ENCODE peak calls at places on chromosomes 5 and 9, in nine cellular contexts. P is tibial nerve, O is AG10803, T is breast epithelium, H is heart right ventricle, Z is Peyer's patch, G is endothelial cell, E is A549, Y is HCT116. U is an unnamed sample.

GRCh38 chr5:68424799-68425537 is 209.4 kb downstream of the PIK3R1 start:
- DNase-seq in T (no peak), P (no peak), Z (no peak), O (peak), G (no peak), H (no peak), E (no peak), Y (peak), U (no peak)

GRCh38 chr9:133591985-133592384 is 17.2 kb downstream of the FAM163B start:
- DNase-seq in O (no peak), P (no peak), E (no peak), Y (no peak), H (no peak), G (no peak), Z (no peak), T (no peak), U (no peak)

GRCh38 chr9:86079421-86080111 is 19.8 kb downstream of the GOLM1 start:
- DNase-seq in Y (no peak), T (no peak), Z (no peak), G (no peak), O (peak), H (no peak), P (no peak), E (peak), U (no peak)

GRCh38 chr5:12526113-12526512 is 621.9 kb upstream of the CTNND2 start:
- DNase-seq in E (no peak), H (no peak), G (no peak), Z (no peak), Y (no peak), P (no peak), O (no peak), T (no peak), U (no peak)

GRCh38 chr9:113221800-113222481 is 597 bp downstream of the SLC31A1 start:
- DNase-seq in P (no peak), H (no peak), E (no peak), O (no peak), G (no peak), Z (no peak), T (no peak), Y (no peak), U (no peak)

GRCh38 chr9:133528001-133528886 is 3.5 kb upstream of the MYMK start:
- DNase-seq in Y (no peak), Z (no peak), P (no peak), H (no peak), T (no peak), E (no peak), G (no peak), O (no peak), U (no peak)

GRCh38 chr9:93267091-93267541 is 83.2 kb downstream of the WNK2 start:
- DNase-seq in H (no peak), T (peak), E (no peak), P (no peak), O (no peak), Y (no peak), G (no peak), Z (peak), U (no peak)

GRCh38 chr5:144276034-144276822 is 105.6 kb downstream of the KCTD16 start:
- DNase-seq in H (no peak), P (no peak), G (no peak), Y (no peak), T (no peak), Z (no peak), E (no peak), O (peak), U (no peak)

GRCh38 chr9:78871086-78871451 is 574.1 kb downstream of the PSAT1 start:
- DNase-seq in P (no peak), O (no peak), Y (no peak), Z (no peak), T (no peak), G (no peak), H (no peak), E (peak), U (no peak)

GRCh38 chr5:505946-506555 is 18.2 kb downstream of the SLC9A3 start:
- DNase-seq in T (no peak), Y (no peak), G (no peak), E (no peak), P (no peak), Z (peak), O (no peak), H (no peak), U (no peak)

GRCh38 chr5:79663212-79663611 is 26.4 kb upstream of the CMYA5 start:
- DNase-seq in Z (no peak), E (no peak), P (no peak), O (no peak), Y (no peak), G (no peak), H (no peak), T (no peak), U (no peak)

GRCh38 chr5:52007230-52007858 is 624.1 kb downstream of the ISL1 start:
- DNase-seq in Y (peak), P (no peak), G (peak), O (peak), Z (no peak), E (peak), T (no peak), H (peak), U (no peak)

GRCh38 chr9:93138171-93138764 is 4.2 kb upstream of the NINJ1 start:
- DNase-seq in H (no peak), E (no peak), T (no peak), Z (no peak), P (no peak), O (no peak), G (no peak), Y (no peak), U (no peak)

GRCh38 chr5:22541037-22541436 is 312.1 kb downstream of the CDH12 start:
- DNase-seq in G (no peak), T (no peak), Y (no peak), P (no peak), H (no peak), E (no peak), Z (no peak), O (no peak), U (no peak)

GRCh38 chr9:88322906-88323566 is 65.2 kb upstream of the SPIN1 start:
- DNase-seq in O (peak), G (no peak), P (no peak), Y (no peak), E (no peak), Z (no peak), H (peak), T (no peak), U (no peak)

GRCh38 chr9:14438232-14438966 is 124.5 kb upstream of the NFIB start:
- DNase-seq in G (no peak), E (no peak), Y (no peak), P (no peak), Z (no peak), H (no peak), O (no peak), T (no peak), U (no peak)

GRCh38 chr5:89128930-89129625 is 246.1 kb upstream of the MEF2C start:
- DNase-seq in H (no peak), Z (no peak), P (no peak), T (no peak), Y (no peak), G (no peak), O (no peak), E (no peak), U (no peak)

GRCh38 chr5:39394946-39395345 is 29.8 kb downstream of the DAB2 start:
- DNase-seq in T (no peak), G (no peak), Y (no peak), P (no peak), O (peak), E (no peak), H (no peak), Z (no peak), U (no peak)

GRCh38 chr5:43631182-43631910 is 28.4 kb downstream of the NNT start:
- DNase-seq in H (peak), Y (peak), E (peak), Z (peak), G (peak), P (peak), O (peak), T (no peak), U (no peak)

GRCh38 chr5:176810687-176811501 is 535 bp downstream of the UNC5A start:
- DNase-seq in T (no peak), G (no peak), P (no peak), H (no peak), Y (no peak), Z (no peak), O (peak), E (no peak), U (no peak)

GRCh38 chr9:105193560-105193959 is 50.9 kb upstream of the SLC44A1 start:
- DNase-seq in P (no peak), E (no peak), Y (no peak), O (no peak), T (no peak), G (no peak), Z (no peak), H (no peak), U (no peak)

GRCh38 chr9:95409650-95410426 is 92.3 kb upstream of the FANCC start:
- DNase-seq in H (no peak), E (peak), Y (peak), G (no peak), P (peak), O (peak), T (no peak), Z (no peak), U (no peak)

GRCh38 chr9:93664549-93665120 is 88.3 kb downstream of the PHF2 start:
- DNase-seq in P (no peak), T (no peak), Z (peak), Y (no peak), E (no peak), G (no peak), H (no peak), O (no peak), U (no peak)

DNA sequence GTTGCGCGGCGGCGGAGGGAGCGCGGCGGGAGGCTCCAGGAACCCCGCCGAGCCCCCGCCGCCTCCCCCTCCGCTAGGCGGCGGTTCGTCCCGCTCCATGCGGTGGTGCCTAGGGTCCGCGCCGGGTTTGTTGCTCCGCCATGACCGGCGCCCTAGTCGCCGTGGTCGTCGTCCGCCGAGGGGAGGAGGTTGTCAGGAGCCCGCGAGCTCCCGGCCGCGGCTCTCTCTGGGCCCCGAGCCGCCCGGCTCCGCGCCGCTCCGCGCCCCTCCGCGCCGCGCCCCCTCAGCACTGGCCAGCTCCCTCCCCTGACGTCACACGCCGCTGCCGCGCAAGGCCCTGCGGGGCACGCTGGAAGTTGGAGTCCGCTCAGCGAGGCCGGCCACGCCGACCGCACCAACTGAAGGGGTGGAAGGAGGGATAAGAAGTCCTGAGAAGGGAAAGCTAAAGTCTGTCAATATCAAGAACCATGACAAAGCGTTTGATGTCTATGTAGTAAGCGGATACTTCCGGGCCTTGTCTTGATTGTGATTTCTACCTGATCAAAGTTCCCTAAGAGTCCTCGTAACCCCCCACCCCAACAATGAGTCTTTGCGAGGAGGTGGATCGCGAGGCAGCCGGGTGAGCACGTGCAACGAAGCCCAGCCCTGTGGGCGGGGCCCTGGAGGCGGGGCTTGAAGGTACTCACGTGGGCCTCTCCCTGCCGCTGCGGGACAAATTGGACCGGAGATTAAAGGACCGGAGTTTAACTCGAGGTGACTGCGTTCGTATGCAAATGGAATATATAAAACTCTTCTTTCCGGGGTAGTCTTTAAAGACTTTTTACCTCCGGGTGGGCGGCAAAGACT is at the start of gene NR6A1:
- DNase-seq in O (peak), Z (peak), E (peak), T (peak), G (peak), Y (peak), P (peak), H (peak), U (peak)
- TF ChIP-seq CTCF in O (no peak), Z (no peak), E (peak), T (no peak), G (peak), Y (peak), P (peak), H (peak), U (no peak)

DNA sequence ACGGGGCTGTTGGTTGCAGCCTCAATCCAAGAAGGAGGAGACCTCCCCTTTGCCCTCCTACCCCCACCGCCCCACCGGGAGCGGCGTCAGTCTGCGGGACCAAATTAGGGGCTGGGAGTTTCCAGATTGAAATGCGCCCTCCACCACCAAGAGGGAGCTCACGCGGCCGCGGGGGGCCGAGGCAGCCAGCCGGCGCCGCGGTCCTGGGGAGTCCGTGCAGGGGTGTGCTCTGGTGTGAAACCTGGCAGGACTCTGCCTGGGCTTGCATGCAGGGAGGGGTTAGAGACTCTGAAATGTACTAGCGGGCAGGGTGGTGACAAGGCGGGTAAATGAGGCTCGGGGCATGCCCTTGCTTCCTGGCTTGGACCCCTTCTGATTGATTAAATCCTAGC is 989 bp upstream of the FBN2 start:
- DNase-seq in O (no peak), P (no peak), G (no peak), T (no peak), Y (no peak), H (peak), E (peak), Z (no peak), U (no peak)
- TF ChIP-seq CTCF in O (no peak), P (no peak), G (no peak), T (no peak), Y (no peak), H (no peak), E (no peak), Z (no peak), U (no peak)

GRCh38 chr9:114397219-114397847 is 9.6 kb upstream of the AKNA start:
- DNase-seq in E (no peak), Z (no peak), G (no peak), Y (no peak), O (no peak), T (no peak), P (no peak), H (no peak), U (no peak)

GRCh38 chr9:114400219-114400618 is 12.4 kb upstream of the AKNA start:
- DNase-seq in P (no peak), Z (no peak), T (no peak), H (no peak), E (no peak), O (peak), Y (no peak), G (no peak), U (no peak)

GRCh38 chr9:114396558-114397218 is 8.9 kb upstream of the AKNA start:
- DNase-seq in G (no peak), E (peak), Z (no peak), Y (peak), T (peak), O (peak), H (peak), P (no peak), U (no peak)

GRCh38 chr9:114399381-114399780 is 11.6 kb upstream of the AKNA start:
- DNase-seq in H (no peak), E (no peak), P (no peak), Z (no peak), Y (no peak), O (no peak), G (no peak), T (peak), U (no peak)

DNA sequence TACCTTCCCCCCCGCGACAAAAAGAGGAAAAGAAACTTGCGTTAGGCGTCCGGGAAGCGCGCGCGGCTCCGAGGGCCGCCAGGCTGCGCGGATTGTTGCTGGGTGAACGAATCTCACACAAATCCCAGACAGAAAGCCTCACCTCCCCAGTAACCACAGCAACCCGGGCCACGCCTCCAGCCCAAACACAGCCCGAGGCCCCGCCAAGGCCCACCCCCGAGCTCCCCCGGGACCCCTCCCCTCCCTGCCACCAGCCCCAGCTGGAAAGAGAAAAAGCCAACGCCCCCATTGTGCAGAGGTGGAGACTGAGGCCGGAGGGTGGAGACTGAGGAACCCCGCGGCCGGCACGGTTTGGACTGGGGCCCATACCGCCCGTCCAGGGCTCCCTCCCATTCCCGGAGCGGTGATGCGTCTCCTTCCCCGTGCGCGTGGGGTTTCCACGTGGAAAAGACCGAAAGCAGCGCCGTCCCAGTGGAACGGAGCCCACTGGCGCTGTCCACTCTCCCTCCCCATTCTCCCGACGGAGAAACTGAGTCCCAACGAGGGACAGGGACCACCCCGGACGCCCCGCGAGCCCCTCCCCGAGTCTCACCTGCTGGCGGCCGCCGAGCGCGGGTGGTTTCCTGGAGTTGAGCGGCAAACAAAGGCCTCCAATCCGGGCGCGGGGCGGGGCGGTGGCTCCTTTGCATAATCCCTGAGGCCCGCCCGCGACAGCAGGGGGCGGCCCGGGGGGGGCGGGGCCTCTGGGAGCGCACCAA is 10.2 kb upstream of the AKNA start:
- DNase-seq in E (peak), G (peak), O (peak), H (peak), Z (peak), P (peak), Y (peak), T (peak), U (peak)
- TF ChIP-seq CTCF in E (no peak), G (no peak), O (no peak), H (no peak), Z (no peak), P (no peak), Y (no peak), T (peak), U (no peak)

DNA sequence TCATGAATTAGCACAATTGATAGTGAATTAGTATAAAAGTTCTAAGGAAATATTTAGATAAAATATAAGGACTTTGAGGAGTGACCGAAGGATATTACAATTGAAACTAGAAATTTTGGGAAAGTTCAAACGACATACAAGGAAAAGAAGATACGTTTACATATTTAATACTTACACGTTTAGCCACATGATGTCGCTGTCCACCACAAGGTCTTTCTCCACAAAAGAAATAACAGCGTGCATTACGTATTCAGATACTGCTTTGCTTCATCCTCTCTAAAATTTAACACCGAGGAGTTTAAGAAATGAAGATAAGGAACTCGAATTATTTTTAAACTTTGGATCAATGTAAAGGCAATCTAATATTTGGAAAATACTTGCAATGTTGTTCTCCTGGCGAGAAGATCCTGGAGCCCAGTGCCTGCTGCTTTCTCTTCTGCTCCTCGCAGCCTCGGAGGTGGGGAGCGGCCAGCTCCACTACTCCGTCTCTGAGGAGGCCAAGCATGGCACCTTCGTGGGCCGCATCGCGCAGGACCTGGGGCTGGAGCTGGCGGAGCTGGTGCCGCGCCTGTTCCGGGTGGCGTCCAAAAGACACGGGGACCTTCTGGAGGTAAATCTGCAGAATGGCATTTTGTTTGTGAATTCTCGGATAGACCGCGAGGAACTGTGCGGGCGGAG is at the start of gene PCDHA3:
- DNase-seq in Z (no peak), P (peak), Y (no peak), T (no peak), E (peak), O (peak), H (no peak), G (no peak), U (no peak)
- TF ChIP-seq CTCF in Z (no peak), P (no peak), Y (no peak), T (peak), E (peak), O (peak), H (peak), G (peak), U (no peak)